ENCODE peak calls at places on chromosomes 13 and 19, in four cellular contexts. One of them, this sample, is unnamed.

GRCh38 chr19:47470447-47471195 is 1.1 kb downstream of the SLC8A2 start:
- DNase-seq in K562: no peak
- DNase-seq in GM12878: no peak
- DNase-seq in SK-N-SH: no peak
- DNase-seq in this sample: no peak

GRCh38 chr13:40993119-40993518 is 26.0 kb downstream of the ELF1 start:
- DNase-seq in K562: no peak
- DNase-seq in GM12878: no peak
- DNase-seq in SK-N-SH: no peak
- DNase-seq in this sample: no peak

GRCh38 chr13:24709186-24709913 is 29.1 kb downstream of the ATP12A start:
- DNase-seq in K562: no peak
- DNase-seq in SK-N-SH: no peak
- DNase-seq in GM12878: no peak
- DNase-seq in this sample: no peak

GRCh38 chr13:94968040-94968756 is 255.9 kb upstream of the SOX21 start:
- DNase-seq in GM12878: no peak
- DNase-seq in SK-N-SH: peak; percentile 66
- DNase-seq in K562: no peak
- DNase-seq in this sample: no peak

GRCh38 chr13:19150226-19150625 is 31.4 kb downstream of the TUBA3C start:
- DNase-seq in K562: no peak
- DNase-seq in GM12878: no peak
- DNase-seq in SK-N-SH: no peak
- DNase-seq in this sample: no peak

GRCh38 chr19:23318143-23318542 is 67.9 kb upstream of the ZNF724 start:
- DNase-seq in SK-N-SH: no peak
- DNase-seq in K562: no peak
- DNase-seq in GM12878: no peak
- DNase-seq in this sample: no peak

GRCh38 chr19:13830761-13831481 is 35.7 kb downstream of the ZSWIM4 start:
- DNase-seq in SK-N-SH: no peak
- DNase-seq in K562: no peak
- DNase-seq in GM12878: no peak
- DNase-seq in this sample: no peak

GRCh38 chr13:108915095-108915633 is 285.8 kb downstream of the MYO16 start:
- DNase-seq in GM12878: no peak
- DNase-seq in SK-N-SH: peak; percentile 41
- DNase-seq in K562: no peak
- DNase-seq in this sample: no peak

GRCh38 chr19:43465468-43466120 is at the start of gene LYPD3:
- DNase-seq in GM12878: no peak
- DNase-seq in K562: peak; percentile 38
- DNase-seq in SK-N-SH: no peak
- DNase-seq in this sample: no peak

GRCh38 chr19:38805180-38805579 is 7.6 kb downstream of the LGALS4 start:
- DNase-seq in GM12878: no peak
- DNase-seq in K562: peak; percentile 9
- DNase-seq in SK-N-SH: no peak
- DNase-seq in this sample: no peak

GRCh38 chr13:68439821-68440220 is 1209.7 kb upstream of the PCDH9 start:
- DNase-seq in GM12878: no peak
- DNase-seq in SK-N-SH: no peak
- DNase-seq in K562: no peak
- DNase-seq in this sample: no peak

GRCh38 chr19:48724796-48725753 is 5.5 kb upstream of the MAMSTR start:
- DNase-seq in K562: peak; percentile 72
- DNase-seq in SK-N-SH: peak; percentile 75
- DNase-seq in GM12878: no peak
- DNase-seq in this sample: no peak

GRCh38 chr13:105147481-105147880 is 1388.0 kb downstream of the EFNB2 start:
- DNase-seq in K562: no peak
- DNase-seq in GM12878: no peak
- DNase-seq in SK-N-SH: no peak
- DNase-seq in this sample: no peak

GRCh38 chr13:41231786-41232185 is 31.6 kb downstream of the MTRF1 start:
- DNase-seq in GM12878: peak; percentile 24
- DNase-seq in K562: no peak
- DNase-seq in SK-N-SH: no peak
- DNase-seq in this sample: no peak

GRCh38 chr19:42241279-42241678 is 1.1 kb downstream of the GSK3A start:
- DNase-seq in K562: no peak
- DNase-seq in GM12878: no peak
- DNase-seq in SK-N-SH: no peak
- DNase-seq in this sample: no peak
- TF ChIP-seq NRF1 in K562: no peak
- TF ChIP-seq NRF1 in GM12878: no peak
- TF ChIP-seq NRF1 in SK-N-SH: no peak
- TF ChIP-seq NRF1 in this sample: no peak

GRCh38 chr13:112441226-112441625 is 65.1 kb downstream of the SPACA7 start:
- DNase-seq in GM12878: no peak
- DNase-seq in K562: no peak
- DNase-seq in SK-N-SH: no peak
- DNase-seq in this sample: no peak
- TF ChIP-seq NRF1 in GM12878: no peak
- TF ChIP-seq NRF1 in K562: no peak
- TF ChIP-seq NRF1 in SK-N-SH: no peak
- TF ChIP-seq NRF1 in this sample: no peak

DNA sequence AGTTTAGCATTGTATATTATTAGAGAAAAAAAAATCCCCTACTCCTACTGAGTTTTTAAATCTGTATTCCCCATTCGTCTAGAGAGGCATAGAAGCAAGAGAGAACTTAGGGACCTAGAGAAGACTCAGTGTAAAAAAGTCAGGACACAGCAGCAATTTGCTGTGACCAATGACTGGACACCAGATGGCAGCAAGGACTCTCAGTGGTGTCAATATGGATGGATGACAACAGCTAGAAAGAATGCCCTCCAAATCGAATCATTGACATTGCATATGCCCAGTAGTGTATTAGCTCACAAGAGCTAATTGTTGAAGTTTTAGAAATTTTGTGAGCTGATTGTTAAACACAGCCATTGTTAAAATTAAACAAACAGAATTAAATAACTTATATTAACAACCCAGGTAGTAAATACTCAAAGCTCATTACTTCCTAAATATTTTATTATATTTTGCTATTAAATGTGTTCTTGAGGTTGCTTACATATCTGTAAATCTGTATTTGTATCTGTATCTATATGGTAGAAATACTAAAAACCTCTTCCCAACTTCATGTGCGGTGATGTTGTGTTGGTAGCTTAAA is 43.9 kb downstream of the SIAH3 start:
- DNase-seq in K562: peak; percentile 15
- DNase-seq in GM12878: peak; percentile 8
- DNase-seq in SK-N-SH: peak; percentile 65
- DNase-seq in this sample: no peak
- TF ChIP-seq NRF1 in K562: no peak
- TF ChIP-seq NRF1 in GM12878: no peak
- TF ChIP-seq NRF1 in SK-N-SH: no peak
- TF ChIP-seq NRF1 in this sample: no peak

DNA sequence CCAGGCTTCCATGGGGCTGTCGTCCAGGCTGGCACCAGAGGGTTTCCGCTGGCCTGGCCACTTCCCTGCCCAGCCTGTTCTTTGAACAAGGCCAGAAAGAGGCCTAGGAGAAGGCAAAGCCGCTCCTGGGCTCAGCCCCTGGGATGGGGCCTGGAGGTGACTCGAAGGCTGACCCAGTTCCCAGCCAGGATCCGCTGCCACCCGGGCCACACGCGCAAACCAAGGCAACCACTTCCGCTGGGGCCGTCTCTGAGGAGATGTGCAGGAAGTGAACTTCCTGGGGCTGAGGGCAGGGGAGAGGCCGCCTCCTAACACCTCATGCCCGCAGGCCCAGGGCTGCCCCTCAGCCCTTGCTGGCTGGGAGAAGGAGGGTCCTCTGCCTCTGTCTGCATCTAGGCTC is 15.2 kb downstream of the PLEKHF1 start:
- DNase-seq in GM12878: no peak
- DNase-seq in K562: no peak
- DNase-seq in SK-N-SH: no peak
- DNase-seq in this sample: no peak
- TF ChIP-seq NRF1 in GM12878: no peak
- TF ChIP-seq NRF1 in K562: no peak
- TF ChIP-seq NRF1 in SK-N-SH: no peak
- TF ChIP-seq NRF1 in this sample: no peak

GRCh38 chr19:19324059-19324755 is 3.6 kb downstream of the MAU2 start:
- DNase-seq in SK-N-SH: no peak
- DNase-seq in K562: no peak
- DNase-seq in GM12878: no peak
- DNase-seq in this sample: no peak
- TF ChIP-seq NRF1 in SK-N-SH: no peak
- TF ChIP-seq NRF1 in K562: no peak
- TF ChIP-seq NRF1 in GM12878: no peak
- TF ChIP-seq NRF1 in this sample: no peak

GRCh38 chr19:10037809-10038208 is 24.5 kb downstream of the RDH8 start:
- DNase-seq in GM12878: no peak
- DNase-seq in SK-N-SH: no peak
- DNase-seq in K562: no peak
- DNase-seq in this sample: no peak

GRCh38 chr19:10033614-10034013 is 20.3 kb downstream of the RDH8 start:
- DNase-seq in K562: no peak
- DNase-seq in SK-N-SH: no peak
- DNase-seq in GM12878: no peak
- DNase-seq in this sample: no peak

GRCh38 chr19:10037367-10037766 is 24.1 kb downstream of the RDH8 start:
- DNase-seq in SK-N-SH: no peak
- DNase-seq in GM12878: no peak
- DNase-seq in K562: no peak
- DNase-seq in this sample: no peak

DNA sequence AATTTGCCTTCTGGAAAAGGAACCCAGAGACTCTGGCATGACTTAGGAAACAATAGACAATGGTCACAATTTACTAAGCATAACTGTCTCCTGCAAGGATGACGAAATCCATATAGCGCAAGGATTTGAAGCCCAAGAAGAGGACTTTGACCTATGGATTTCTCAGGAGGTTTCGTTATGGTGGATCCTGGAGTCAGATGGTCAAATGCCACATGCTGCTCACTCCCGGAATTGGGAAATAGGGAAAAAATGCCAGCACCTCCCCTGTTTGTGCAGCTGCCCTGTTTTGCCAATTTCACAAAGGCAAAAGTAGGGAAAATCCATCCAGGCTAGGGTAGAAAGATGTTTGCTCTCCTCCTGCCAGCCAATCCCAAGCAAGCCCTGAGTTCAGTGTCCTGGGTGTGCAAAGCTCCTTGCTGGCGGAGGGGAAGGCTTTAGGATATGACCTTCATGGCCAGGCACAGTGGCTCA is 23.4 kb downstream of the RDH8 start:
- DNase-seq in K562: no peak
- DNase-seq in SK-N-SH: no peak
- DNase-seq in GM12878: no peak
- DNase-seq in this sample: no peak
- TF ChIP-seq NRF1 in K562: no peak
- TF ChIP-seq NRF1 in SK-N-SH: no peak
- TF ChIP-seq NRF1 in GM12878: no peak
- TF ChIP-seq NRF1 in this sample: no peak

GRCh38 chr13:48979892-48980291 is 4.2 kb downstream of the FNDC3A start:
- DNase-seq in GM12878: no peak
- DNase-seq in SK-N-SH: no peak
- DNase-seq in K562: no peak
- DNase-seq in this sample: no peak

GRCh38 chr13:48975926-48976676 is 389 bp downstream of the FNDC3A start:
- DNase-seq in K562: peak; percentile 71
- DNase-seq in GM12878: no peak
- DNase-seq in SK-N-SH: peak; percentile 87
- DNase-seq in this sample: no peak

GRCh38 chr13:48977973-48978372 is 2.3 kb downstream of the FNDC3A start:
- DNase-seq in K562: no peak
- DNase-seq in GM12878: no peak
- DNase-seq in SK-N-SH: no peak
- DNase-seq in this sample: no peak

GRCh38 chr13:48976677-48977625 is 1.2 kb downstream of the FNDC3A start:
- DNase-seq in K562: no peak
- DNase-seq in SK-N-SH: no peak
- DNase-seq in GM12878: no peak
- DNase-seq in this sample: no peak

GRCh38 chr13:48978942-48979601 is 3.4 kb downstream of the FNDC3A start:
- DNase-seq in GM12878: no peak
- DNase-seq in SK-N-SH: no peak
- DNase-seq in K562: peak; percentile 6
- DNase-seq in this sample: no peak
- TF ChIP-seq NRF1 in GM12878: no peak
- TF ChIP-seq NRF1 in SK-N-SH: no peak
- TF ChIP-seq NRF1 in K562: no peak
- TF ChIP-seq NRF1 in this sample: no peak

GRCh38 chr19:29172302-29172701 is 40.6 kb downstream of the UQCRFS1 start:
- DNase-seq in GM12878: no peak
- DNase-seq in SK-N-SH: no peak
- DNase-seq in K562: no peak
- DNase-seq in this sample: no peak
- TF ChIP-seq NRF1 in GM12878: no peak
- TF ChIP-seq NRF1 in SK-N-SH: no peak
- TF ChIP-seq NRF1 in K562: no peak
- TF ChIP-seq NRF1 in this sample: no peak

This sample was measured in H1.